ENCODE peak calls at places on chromosomes 12 and 14, in ten cellular contexts. G is HS-27A; Z is activated CD4-positive, alpha-beta T cell treated with anti-CD3 and anti-CD28 coated beads, Interleukin-2, amount 50 U/mL, for 1 hour; O is lower leg skin; F is AG10803; D is stimulated activated CD4-positive, alpha-beta T cell treated with anti-CD3 and anti-CD28 coated beads, Interleukin-4, amount 100 ng/mL, for 24 hours; R is MCF 10A; Q is naive thymus-derived CD8-positive, alpha-beta T cell; T is NB4; J is HTR-8/SVneo. K is an unnamed sample.

GRCh38 chr14:97350894-97351713 is 553.9 kb downstream of the VRK1 start:
- DNase-seq in F (no peak), T (no peak), Q (no peak), D (no peak), O (no peak), R (no peak), Z (no peak), J (no peak), G (no peak), K (no peak)

GRCh38 chr12:45989857-45990467 is 412 bp downstream of the SCAF11 start:
- DNase-seq in Z (peak; percentile 39), T (peak; percentile 83), O (peak; percentile 93), D (peak; percentile 49), G (no peak), F (peak; percentile 52), J (peak; percentile 32), Q (peak; percentile 46), R (no peak), K (peak; percentile 47)

GRCh38 chr12:119182701-119183493 is 4.2 kb downstream of the HSPB8 start:
- DNase-seq in F (no peak), T (no peak), R (no peak), D (no peak), J (no peak), Q (no peak), G (no peak), O (no peak), Z (no peak), K (no peak)

GRCh38 chr14:85414142-85414541 is 115.8 kb upstream of the FLRT2 start:
- DNase-seq in R (no peak), Z (no peak), Q (no peak), G (no peak), F (peak; percentile 12), T (peak; percentile 53), O (no peak), J (no peak), D (no peak), K (no peak)

GRCh38 chr14:91059576-91060471 is 617 bp downstream of the RPS6KA5 start:
- DNase-seq in J (peak; percentile 41), O (peak; percentile 90), Z (peak; percentile 51), G (no peak), Q (peak; percentile 58), R (peak; percentile 21), T (peak; percentile 49), D (peak; percentile 64), F (no peak), K (peak; percentile 9)

GRCh38 chr14:69260246-69260978 is 454 bp downstream of the GALNT16 start:
- DNase-seq in F (no peak), J (peak; percentile 55), Z (no peak), R (no peak), T (no peak), G (no peak), O (no peak), Q (no peak), D (no peak), K (no peak)

GRCh38 chr14:94043756-94044475 is 17.8 kb downstream of the OTUB2 start:
- DNase-seq in T (no peak), O (peak; percentile 82), G (no peak), R (no peak), J (no peak), Z (no peak), D (no peak), F (no peak), Q (no peak), K (no peak)

GRCh38 chr12:25883026-25883928 is 75.2 kb upstream of the RASSF8 start:
- DNase-seq in O (no peak), Z (no peak), Q (no peak), J (no peak), G (no peak), D (no peak), R (no peak), T (no peak), F (no peak), K (no peak)

GRCh38 chr14:71247106-71247505 is 339.8 kb downstream of the PCNX1 start:
- DNase-seq in Q (no peak), Z (no peak), D (no peak), G (no peak), R (no peak), O (no peak), J (no peak), F (no peak), T (no peak), K (peak; percentile 49)

GRCh38 chr12:86134571-86134970 is 121.6 kb downstream of the MGAT4C start:
- DNase-seq in G (no peak), F (no peak), Q (no peak), O (no peak), R (no peak), T (no peak), Z (no peak), D (no peak), J (peak; percentile 8), K (no peak)

GRCh38 chr12:58086930-58087329 is 145.6 kb downstream of the ATP23 start:
- DNase-seq in Z (no peak), R (no peak), Q (no peak), J (no peak), F (no peak), O (no peak), T (no peak), D (no peak), G (no peak), K (no peak)

GRCh38 chr12:123546281-123546680 is 12.8 kb upstream of the RILPL1 start:
- DNase-seq in Z (no peak), F (peak; percentile 18), D (no peak), R (peak; percentile 23), O (no peak), G (no peak), J (peak; percentile 30), Q (no peak), T (no peak), K (peak; percentile 50)

GRCh38 chr12:105455250-105455649 is 124.8 kb downstream of the C12orf75 start:
- DNase-seq in G (no peak), Q (no peak), D (no peak), T (no peak), F (no peak), Z (no peak), J (no peak), O (no peak), R (no peak), K (no peak)

GRCh38 chr12:113373966-113374365 is 15.6 kb downstream of the PLBD2 start:
- DNase-seq in D (no peak), Q (no peak), O (no peak), R (no peak), G (no peak), Z (no peak), J (no peak), T (no peak), F (no peak), K (no peak)

GRCh38 chr12:64347630-64348029 is 42.9 kb downstream of the C12orf56 start:
- DNase-seq in O (no peak), G (no peak), J (no peak), Z (no peak), T (no peak), F (no peak), Q (no peak), R (no peak), D (no peak), K (no peak)

GRCh38 chr12:65170245-65170881 is 980 bp downstream of the LEMD3 start:
- DNase-seq in F (peak; percentile 36), D (peak; percentile 62), T (peak; percentile 85), J (peak; percentile 29), O (peak; percentile 92), R (peak; percentile 78), Z (peak; percentile 74), Q (peak; percentile 38), G (no peak), K (peak; percentile 49)

K was measured in HFFc6.